ENCODE peak calls at places on chromosomes 4 and X, in six cellular contexts. One of them, this sample, is unnamed.

GRCh38 chr4:40194602-40195161 is 2.1 kb upstream of the RHOH start:
- DNase-seq in H9: no peak
- DNase-seq in H1: no peak
- DNase-seq in mesendoderm: no peak
- DNase-seq in mesenchymal stem cell: peak
- DNase-seq in trophoblast cell: no peak
- DNase-seq in this sample: no peak

GRCh38 chrX:108020631-108021030 is 24.2 kb upstream of the VSIG1 start:
- DNase-seq in H9: no peak
- DNase-seq in H1: no peak
- DNase-seq in mesendoderm: peak
- DNase-seq in mesenchymal stem cell: no peak
- DNase-seq in trophoblast cell: peak
- DNase-seq in this sample: no peak

GRCh38 chrX:119745283-119745848 is 13.0 kb upstream of the SOWAHD start:
- DNase-seq in H9: no peak
- DNase-seq in H1: no peak
- DNase-seq in mesendoderm: no peak
- DNase-seq in mesenchymal stem cell: no peak
- DNase-seq in trophoblast cell: no peak
- DNase-seq in this sample: no peak

GRCh38 chr4:95516528-95517011 is 32.2 kb downstream of the UNC5C start:
- DNase-seq in H9: no peak
- DNase-seq in H1: no peak
- DNase-seq in mesendoderm: no peak
- DNase-seq in mesenchymal stem cell: peak
- DNase-seq in trophoblast cell: no peak
- DNase-seq in this sample: no peak

GRCh38 chrX:13898084-13898483 is 81.2 kb upstream of the GPM6B start:
- DNase-seq in H9: no peak
- DNase-seq in H1: no peak
- DNase-seq in mesendoderm: peak
- DNase-seq in mesenchymal stem cell: peak
- DNase-seq in trophoblast cell: peak
- DNase-seq in this sample: no peak

GRCh38 chr4:6027392-6027791 is 9.2 kb upstream of the C4orf50 start:
- DNase-seq in H9: no peak
- DNase-seq in H1: no peak
- DNase-seq in mesendoderm: no peak
- DNase-seq in mesenchymal stem cell: no peak
- DNase-seq in trophoblast cell: no peak
- DNase-seq in this sample: no peak

GRCh38 chrX:27598312-27598711 is 8.2 kb downstream of the DCAF8L2 start:
- DNase-seq in H9: no peak
- DNase-seq in H1: no peak
- DNase-seq in mesendoderm: peak
- DNase-seq in mesenchymal stem cell: no peak
- DNase-seq in trophoblast cell: no peak
- DNase-seq in this sample: peak

GRCh38 chr4:182578402-182578801 is 335.2 kb downstream of the TENM3 start:
- DNase-seq in H9: no peak
- DNase-seq in H1: no peak
- DNase-seq in mesendoderm: peak
- DNase-seq in mesenchymal stem cell: peak
- DNase-seq in trophoblast cell: peak
- DNase-seq in this sample: no peak

GRCh38 chrX:15930585-15930984 is 76.0 kb upstream of the AP1S2 start:
- DNase-seq in H9: no peak
- DNase-seq in H1: no peak
- DNase-seq in mesendoderm: peak
- DNase-seq in mesenchymal stem cell: peak
- DNase-seq in trophoblast cell: no peak
- DNase-seq in this sample: no peak

GRCh38 chr4:109560687-109561452 is 824 bp downstream of the MCUB start:
- DNase-seq in H9: peak
- DNase-seq in H1: peak
- DNase-seq in mesendoderm: peak
- DNase-seq in mesenchymal stem cell: peak
- DNase-seq in trophoblast cell: peak
- DNase-seq in this sample: peak

GRCh38 chr4:4269326-4269725 is 20.6 kb downstream of the LYAR start:
- DNase-seq in H9: no peak
- DNase-seq in H1: no peak
- DNase-seq in mesendoderm: no peak
- DNase-seq in mesenchymal stem cell: no peak
- DNase-seq in trophoblast cell: no peak
- DNase-seq in this sample: no peak

GRCh38 chrX:153926863-153927685 is 1.0 kb upstream of the ARHGAP4 start:
- DNase-seq in H9: peak
- DNase-seq in H1: no peak
- DNase-seq in mesendoderm: no peak
- DNase-seq in mesenchymal stem cell: peak
- DNase-seq in trophoblast cell: peak
- DNase-seq in this sample: no peak

GRCh38 chr4:8495803-8496202 is 55.2 kb downstream of the TRMT44 start:
- DNase-seq in H9: no peak
- DNase-seq in H1: no peak
- DNase-seq in mesendoderm: peak
- DNase-seq in mesenchymal stem cell: peak
- DNase-seq in trophoblast cell: no peak
- DNase-seq in this sample: no peak

GRCh38 chr4:1356181-1356998 is 9.4 kb downstream of the UVSSA start:
- DNase-seq in H9: peak
- DNase-seq in H1: peak
- DNase-seq in mesendoderm: peak
- DNase-seq in mesenchymal stem cell: peak
- DNase-seq in trophoblast cell: peak
- DNase-seq in this sample: peak

GRCh38 chrX:150269613-150270254 is 93.4 kb upstream of the MAMLD1 start:
- DNase-seq in H9: no peak
- DNase-seq in H1: no peak
- DNase-seq in mesendoderm: peak
- DNase-seq in mesenchymal stem cell: no peak
- DNase-seq in trophoblast cell: no peak
- DNase-seq in this sample: no peak

GRCh38 chr4:151563194-151563593 is 154.2 kb downstream of the FHIP1A start:
- DNase-seq in H9: no peak
- DNase-seq in H1: no peak
- DNase-seq in mesendoderm: no peak
- DNase-seq in mesenchymal stem cell: no peak
- DNase-seq in trophoblast cell: no peak
- DNase-seq in this sample: no peak

GRCh38 chr4:75708218-75708691 is 16.1 kb upstream of the USO1 start:
- DNase-seq in H9: no peak
- DNase-seq in H1: peak
- DNase-seq in mesendoderm: peak
- DNase-seq in mesenchymal stem cell: no peak
- DNase-seq in trophoblast cell: no peak
- DNase-seq in this sample: no peak

GRCh38 chrX:54178100-54178940 is 4.7 kb downstream of the FAM120C start:
- DNase-seq in H9: no peak
- DNase-seq in H1: no peak
- DNase-seq in mesendoderm: no peak
- DNase-seq in mesenchymal stem cell: peak
- DNase-seq in trophoblast cell: peak
- DNase-seq in this sample: no peak

GRCh38 chr4:108834167-108834566 is 71.3 kb upstream of the ETNPPL start:
- DNase-seq in H9: no peak
- DNase-seq in H1: no peak
- DNase-seq in mesendoderm: no peak
- DNase-seq in mesenchymal stem cell: peak
- DNase-seq in trophoblast cell: no peak
- DNase-seq in this sample: no peak

GRCh38 chrX:117713411-117713810 is 403.2 kb downstream of the KLHL13 start:
- DNase-seq in H9: no peak
- DNase-seq in H1: no peak
- DNase-seq in mesendoderm: no peak
- DNase-seq in mesenchymal stem cell: no peak
- DNase-seq in trophoblast cell: no peak
- DNase-seq in this sample: no peak

GRCh38 chr4:15149234-15149841 is 147.1 kb downstream of the CPEB2 start:
- DNase-seq in H9: no peak
- DNase-seq in H1: no peak
- DNase-seq in mesendoderm: no peak
- DNase-seq in mesenchymal stem cell: no peak
- DNase-seq in trophoblast cell: no peak
- DNase-seq in this sample: no peak

GRCh38 chr4:133450813-133451212 is 301.7 kb downstream of the PCDH10 start:
- DNase-seq in H9: no peak
- DNase-seq in H1: no peak
- DNase-seq in mesendoderm: no peak
- DNase-seq in mesenchymal stem cell: no peak
- DNase-seq in trophoblast cell: no peak
- DNase-seq in this sample: no peak

GRCh38 chr4:8377103-8378075 is 63.1 kb downstream of the ACOX3 start:
- DNase-seq in H9: no peak
- DNase-seq in H1: no peak
- DNase-seq in mesendoderm: no peak
- DNase-seq in mesenchymal stem cell: no peak
- DNase-seq in trophoblast cell: no peak
- DNase-seq in this sample: no peak

GRCh38 chrX:72540318-72540717 is 32.3 kb downstream of the HDAC8 start:
- DNase-seq in H9: no peak
- DNase-seq in H1: no peak
- DNase-seq in mesendoderm: peak
- DNase-seq in mesenchymal stem cell: peak
- DNase-seq in trophoblast cell: peak
- DNase-seq in this sample: no peak

GRCh38 chr4:25953740-25954139 is 39.7 kb downstream of the SMIM20 start:
- DNase-seq in H9: no peak
- DNase-seq in H1: no peak
- DNase-seq in mesendoderm: peak
- DNase-seq in mesenchymal stem cell: no peak
- DNase-seq in trophoblast cell: no peak
- DNase-seq in this sample: no peak

GRCh38 chr4:163164110-163164509 is 2.6 kb downstream of the NAF1 start:
- DNase-seq in H9: no peak
- DNase-seq in H1: no peak
- DNase-seq in mesendoderm: no peak
- DNase-seq in mesenchymal stem cell: no peak
- DNase-seq in trophoblast cell: no peak
- DNase-seq in this sample: no peak

GRCh38 chr4:163167333-163167626 is 590 bp upstream of the NAF1 start:
- DNase-seq in H9: no peak
- DNase-seq in H1: no peak
- DNase-seq in mesendoderm: no peak
- DNase-seq in mesenchymal stem cell: no peak
- DNase-seq in trophoblast cell: no peak
- DNase-seq in this sample: no peak

GRCh38 chr4:163165217-163166017 is 1.3 kb downstream of the NAF1 start:
- DNase-seq in H9: no peak
- DNase-seq in H1: no peak
- DNase-seq in mesendoderm: no peak
- DNase-seq in mesenchymal stem cell: peak
- DNase-seq in trophoblast cell: no peak
- DNase-seq in this sample: no peak

GRCh38 chr4:163164591-163164990 is 2.1 kb downstream of the NAF1 start:
- DNase-seq in H9: no peak
- DNase-seq in H1: no peak
- DNase-seq in mesendoderm: no peak
- DNase-seq in mesenchymal stem cell: peak
- DNase-seq in trophoblast cell: peak
- DNase-seq in this sample: no peak

GRCh38 chr4:163166041-163166579 is 580 bp downstream of the NAF1 start:
- DNase-seq in H9: peak
- DNase-seq in H1: peak
- DNase-seq in mesendoderm: peak
- DNase-seq in mesenchymal stem cell: peak
- DNase-seq in trophoblast cell: peak
- DNase-seq in this sample: peak
- H3K18ac ChIP-seq in H9: peak
- H3K18ac ChIP-seq in H1: peak
- H3K18ac ChIP-seq in mesendoderm: peak
- H3K18ac ChIP-seq in mesenchymal stem cell: peak
- H3K18ac ChIP-seq in trophoblast cell: no peak
- H3K18ac ChIP-seq in this sample: peak

DNA sequence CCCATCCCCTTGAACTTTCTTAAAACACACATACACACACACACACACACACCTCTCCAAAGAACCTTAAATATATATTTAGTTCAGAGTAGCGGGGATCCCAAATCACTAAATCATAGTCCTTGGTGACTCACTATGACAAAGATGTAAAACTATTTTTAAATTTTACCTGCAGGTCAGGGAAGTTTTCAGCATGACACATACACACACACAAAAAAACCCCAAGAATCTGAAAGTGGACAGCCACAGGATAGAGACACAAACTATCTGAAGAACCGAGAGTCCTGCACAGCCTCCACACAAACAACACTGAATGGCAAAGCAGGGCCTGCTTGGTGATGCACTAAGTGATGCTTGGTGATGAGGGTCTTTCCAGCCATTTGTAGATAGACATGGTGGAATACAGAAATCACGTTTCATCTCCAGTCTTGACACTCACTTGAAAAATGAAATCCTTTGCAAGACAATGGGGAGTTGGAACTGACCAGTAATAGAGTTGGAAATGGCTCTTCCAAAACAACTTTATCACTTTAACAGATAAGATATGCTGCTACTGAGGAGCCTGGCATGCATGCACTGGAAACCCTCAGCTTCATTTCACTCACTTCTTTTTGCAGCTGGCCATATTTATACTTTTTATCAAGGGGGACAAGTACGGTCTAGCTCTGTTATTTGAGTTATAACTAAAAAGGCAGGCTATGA is 307.3 kb downstream of the RAPGEF2 start:
- DNase-seq in H9: no peak
- DNase-seq in H1: no peak
- DNase-seq in mesendoderm: no peak
- DNase-seq in mesenchymal stem cell: peak
- DNase-seq in trophoblast cell: peak
- DNase-seq in this sample: no peak
- H3K18ac ChIP-seq in H9: no peak
- H3K18ac ChIP-seq in H1: no peak
- H3K18ac ChIP-seq in mesendoderm: no peak
- H3K18ac ChIP-seq in mesenchymal stem cell: no peak
- H3K18ac ChIP-seq in trophoblast cell: no peak
- H3K18ac ChIP-seq in this sample: no peak

DNA sequence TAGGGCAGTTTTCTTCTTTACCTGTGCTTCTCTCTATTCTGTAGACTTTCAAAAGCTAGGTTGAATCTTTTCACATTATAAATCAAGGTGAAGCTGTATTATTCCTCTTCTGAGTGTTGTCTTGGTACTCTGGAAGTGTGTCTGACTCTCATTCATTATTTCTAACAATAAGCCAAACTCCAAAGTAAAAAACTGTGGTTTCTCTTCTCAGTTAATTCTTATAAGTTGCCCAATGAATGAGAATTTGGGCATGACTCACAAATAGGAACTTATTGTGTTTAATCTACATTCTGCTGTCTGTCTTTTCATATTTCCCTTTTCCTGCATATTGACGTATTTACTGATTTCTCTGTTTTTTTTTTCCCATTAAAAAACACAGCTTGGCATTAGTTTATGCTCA is 714.5 kb downstream of the CCSER1 start:
- DNase-seq in H9: no peak
- DNase-seq in H1: no peak
- DNase-seq in mesendoderm: no peak
- DNase-seq in mesenchymal stem cell: no peak
- DNase-seq in trophoblast cell: peak
- DNase-seq in this sample: no peak
- H3K18ac ChIP-seq in H9: no peak
- H3K18ac ChIP-seq in H1: no peak
- H3K18ac ChIP-seq in mesendoderm: no peak
- H3K18ac ChIP-seq in mesenchymal stem cell: no peak
- H3K18ac ChIP-seq in trophoblast cell: no peak
- H3K18ac ChIP-seq in this sample: no peak

GRCh38 chr4:168647976-168648375 is 151.1 kb downstream of the PALLD start:
- DNase-seq in H9: no peak
- DNase-seq in H1: no peak
- DNase-seq in mesendoderm: peak
- DNase-seq in mesenchymal stem cell: no peak
- DNase-seq in trophoblast cell: peak
- DNase-seq in this sample: no peak
- H3K18ac ChIP-seq in H9: no peak
- H3K18ac ChIP-seq in H1: no peak
- H3K18ac ChIP-seq in mesendoderm: peak
- H3K18ac ChIP-seq in mesenchymal stem cell: no peak
- H3K18ac ChIP-seq in trophoblast cell: no peak
- H3K18ac ChIP-seq in this sample: no peak